ENCODE peak calls at places on chromosomes 11 and 22, in eight cellular contexts. J is T-helper 2 cell; V is stimulated activated CD4-positive, alpha-beta T cell treated with anti-CD3 and anti-CD28 coated beads, Interleukin-12 subunit alpha, Interleukin-12 subunit beta, amount 100 ng/mL, for 24 hours; X is endothelial cell; M is COLO829; I is sigmoid colon; T is naive B cell; W is heart right ventricle. N is an unnamed sample.
A peak's percentile ranks its signal among the peaks of the same experiment; 100 is the strongest.

GRCh38 chr11:74504100-74504691 is 10.7 kb upstream of the LIPT2 start:
- DNase-seq in M (no peak), X (no peak), J (no peak), T (no peak), I (no peak), W (no peak), V (no peak), N (no peak)

GRCh38 chr22:27133951-27134664 is 476.7 kb downstream of the MIAT start:
- DNase-seq in T (no peak), J (no peak), I (peak; percentile 85), M (no peak), W (no peak), V (peak; percentile 12), X (no peak), N (no peak)

GRCh38 chr22:28027453-28028448 is 108.7 kb upstream of the PITPNB start:
- DNase-seq in I (peak; percentile 86), W (no peak), T (no peak), X (no peak), J (no peak), V (no peak), M (no peak), N (no peak)

GRCh38 chr11:124301482-124301881 is 12.3 kb downstream of the OR8D1 start:
- DNase-seq in W (no peak), J (no peak), M (peak; percentile 17), V (no peak), T (no peak), X (no peak), I (no peak), N (no peak)

GRCh38 chr11:76766521-76766920 is 16.6 kb upstream of the TSKU start:
- DNase-seq in I (no peak), X (no peak), T (no peak), M (no peak), W (no peak), V (no peak), J (no peak), N (no peak)

GRCh38 chr11:5291207-5291838 is 10.4 kb downstream of the OR51B4 start:
- DNase-seq in T (no peak), W (no peak), I (no peak), J (no peak), M (no peak), X (no peak), V (no peak), N (peak; percentile 30)

GRCh38 chr22:17257578-17257977 is 38.3 kb upstream of the ADA2 start:
- DNase-seq in I (no peak), W (no peak), J (no peak), T (no peak), V (no peak), X (no peak), M (no peak), N (no peak)

GRCh38 chr11:77704029-77704428 is 66.4 kb upstream of the CLNS1A start:
- DNase-seq in W (no peak), V (no peak), X (no peak), T (no peak), M (no peak), I (no peak), J (no peak), N (no peak)

GRCh38 chr11:127844843-127845242 is 742.5 kb downstream of the ETS1 start:
- DNase-seq in V (no peak), X (no peak), M (peak; percentile 6), I (no peak), T (no peak), J (no peak), W (no peak), N (no peak)

GRCh38 chr11:117095301-117096139 is 2.7 kb downstream of the SIK3 start:
- DNase-seq in W (no peak), X (no peak), T (no peak), M (no peak), J (peak; percentile 39), I (no peak), V (no peak), N (no peak)

GRCh38 chr11:102389253-102389652 is 42.2 kb downstream of the BIRC2 start:
- DNase-seq in I (no peak), W (no peak), T (no peak), V (no peak), X (no peak), J (no peak), M (no peak), N (no peak)

GRCh38 chr11:10450451-10451398 is 4.3 kb upstream of the AMPD3 start:
- DNase-seq in I (no peak), W (no peak), X (peak; percentile 50), J (peak; percentile 42), T (peak; percentile 62), M (no peak), V (peak; percentile 38), N (no peak)

GRCh38 chr11:74269161-74269809 is 42.2 kb downstream of the P4HA3 start:
- DNase-seq in J (no peak), W (no peak), M (no peak), T (no peak), X (no peak), I (no peak), V (peak; percentile 9), N (peak; percentile 26)